ENCODE peak calls at places on chromosomes 5 and 9, in five cellular contexts. S is GM12878, E is H1, X is NT2/D1, A is HepG2. K is an unnamed sample.

GRCh38 chr5:14127587-14127986 is 15.6 kb upstream of the TRIO start:
- DNase-seq in S (no peak), E (no peak), X (no peak), A (no peak), K (no peak)

GRCh38 chr9:72315510-72316287 is 49.3 kb downstream of the ZFAND5 start:
- DNase-seq in S (no peak), E (no peak), X (no peak), A (no peak), K (peak; percentile 17)

GRCh38 chr5:89755024-89755423 is 654.5 kb downstream of the CETN3 start:
- DNase-seq in S (no peak), E (no peak), X (no peak), A (no peak), K (no peak)

GRCh38 chr5:128674837-128675446 is 136.9 kb upstream of the FBN2 start:
- DNase-seq in S (no peak), E (no peak), X (no peak), A (peak; percentile 14), K (peak; percentile 56)

GRCh38 chr5:171420429-171421231 is 1.2 kb downstream of the FGF18 start:
- DNase-seq in S (no peak), E (no peak), X (no peak), A (no peak), K (no peak)

GRCh38 chr9:100639851-100640250 is 62.0 kb downstream of the CAVIN4 start:
- DNase-seq in S (no peak), E (no peak), X (no peak), A (no peak), K (no peak)

GRCh38 chr5:69083412-69083811 is 10.4 kb upstream of the SLC30A5 start:
- DNase-seq in S (no peak), E (peak; percentile 31), X (no peak), A (peak; percentile 62), K (no peak)

GRCh38 chr5:53994148-53994547 is 316.2 kb downstream of the ARL15 start:
- DNase-seq in S (no peak), E (no peak), X (no peak), A (no peak), K (no peak)

GRCh38 chr5:140556438-140556837 is 835 bp downstream of the SRA1 start:
- DNase-seq in S (no peak), E (no peak), X (no peak), A (no peak), K (no peak)

GRCh38 chr5:10702040-10702629 is 58.9 kb downstream of the DAP start:
- DNase-seq in S (no peak), E (no peak), X (no peak), A (no peak), K (no peak)

DNA sequence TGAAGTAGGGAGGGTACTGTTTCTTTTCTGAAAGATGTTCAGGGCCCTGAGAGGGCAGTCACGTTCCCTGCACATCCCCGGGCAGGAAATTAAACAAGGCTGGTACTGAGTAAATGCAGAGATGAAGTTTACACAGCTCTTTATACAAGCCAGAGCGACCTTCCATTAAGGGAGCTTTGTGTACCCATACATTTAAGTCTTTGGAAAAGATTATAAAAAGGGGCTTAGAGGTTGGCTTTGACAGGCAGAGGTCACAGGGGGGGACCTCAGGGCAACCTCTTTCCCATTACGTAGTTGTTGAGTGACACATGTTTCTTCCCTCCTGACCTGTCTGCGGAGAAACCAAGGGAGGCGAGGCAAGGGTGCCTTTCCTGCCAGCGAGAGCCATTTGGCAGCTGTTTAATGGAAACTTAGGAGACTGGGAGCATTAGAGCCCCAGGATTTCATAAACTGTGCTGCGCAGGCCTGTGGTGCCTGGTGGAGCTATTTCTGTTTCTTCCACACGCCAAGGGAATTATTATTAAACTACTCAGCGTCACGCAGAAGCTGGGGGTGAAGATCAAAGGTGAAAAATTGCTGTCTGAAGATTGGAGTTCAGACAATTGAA is 3.1 kb upstream of the SMIM32 start:
- DNase-seq in S (no peak), E (no peak), X (no peak), A (no peak), K (no peak)
- TF ChIP-seq SUZ12 in S (no peak), E (no peak), X (no peak), A (no peak), K (no peak)

GRCh38 chr9:83062653-83063527 is at the start of gene RASEF:
- DNase-seq in S (no peak), E (peak; percentile 46), X (peak; percentile 40), A (no peak), K (peak; percentile 65)
- TF ChIP-seq SUZ12 in S (no peak), E (no peak), X (peak; percentile 67), A (no peak), K (no peak)

GRCh38 chr5:50967388-50968039 is 301.1 kb downstream of the PARP8 start:
- DNase-seq in S (no peak), E (no peak), X (no peak), A (no peak), K (no peak)
- TF ChIP-seq SUZ12 in S (no peak), E (peak; percentile 75), X (no peak), A (no peak), K (no peak)

GRCh38 chr5:148484651-148485050 is 100.9 kb downstream of the FBXO38 start:
- DNase-seq in S (no peak), E (no peak), X (no peak), A (no peak), K (no peak)
- TF ChIP-seq SUZ12 in S (no peak), E (no peak), X (no peak), A (no peak), K (no peak)

GRCh38 chr9:12718482-12719026 is 25.4 kb downstream of the TYRP1 start:
- DNase-seq in S (no peak), E (peak; percentile 43), X (peak; percentile 54), A (no peak), K (no peak)
- TF ChIP-seq SUZ12 in S (no peak), E (no peak), X (no peak), A (no peak), K (no peak)

GRCh38 chr9:34491596-34491995 is 31.2 kb downstream of the ENHO start:
- DNase-seq in S (no peak), E (no peak), X (no peak), A (no peak), K (no peak)
- TF ChIP-seq SUZ12 in S (no peak), E (no peak), X (no peak), A (no peak), K (no peak)

GRCh38 chr9:110426052-110426709 is 88.5 kb upstream of the TXNDC8 start:
- DNase-seq in S (no peak), E (no peak), X (no peak), A (peak; percentile 11), K (no peak)
- TF ChIP-seq SUZ12 in S (no peak), E (no peak), X (no peak), A (no peak), K (no peak)